ENCODE peak calls at places on chromosomes 3 and 15, in five cellular contexts. One of them, this sample, is unnamed.

GRCh38 chr3:149366031-149366430 is 11.4 kb downstream of the TM4SF1 start:
- DNase-seq in fibroblast of lung: no peak
- DNase-seq in CD8-positive, alpha-beta memory T cell: no peak
- DNase-seq in psoas muscle: no peak
- DNase-seq in pancreas: no peak
- DNase-seq in this sample: no peak

GRCh38 chr15:61318276-61318675 is 89.2 kb upstream of the RORA start:
- DNase-seq in psoas muscle: no peak
- DNase-seq in CD8-positive, alpha-beta memory T cell: no peak
- DNase-seq in pancreas: peak
- DNase-seq in fibroblast of lung: no peak
- DNase-seq in this sample: no peak

GRCh38 chr3:107525954-107526305 is 3.2 kb downstream of the BBX start:
- DNase-seq in pancreas: no peak
- DNase-seq in CD8-positive, alpha-beta memory T cell: no peak
- DNase-seq in fibroblast of lung: no peak
- DNase-seq in psoas muscle: no peak
- DNase-seq in this sample: no peak

GRCh38 chr3:37326144-37326543 is 151.8 kb upstream of the LRRFIP2 start:
- DNase-seq in psoas muscle: no peak
- DNase-seq in fibroblast of lung: no peak
- DNase-seq in CD8-positive, alpha-beta memory T cell: no peak
- DNase-seq in pancreas: no peak
- DNase-seq in this sample: no peak

GRCh38 chr3:123447749-123448502 is 964 bp downstream of the ADCY5 start:
- DNase-seq in pancreas: peak
- DNase-seq in CD8-positive, alpha-beta memory T cell: peak
- DNase-seq in fibroblast of lung: no peak
- DNase-seq in psoas muscle: peak
- DNase-seq in this sample: no peak

GRCh38 chr3:46943237-46944187 is 33.0 kb downstream of the CCDC12 start:
- DNase-seq in psoas muscle: no peak
- DNase-seq in CD8-positive, alpha-beta memory T cell: no peak
- DNase-seq in pancreas: peak
- DNase-seq in fibroblast of lung: no peak
- DNase-seq in this sample: no peak

GRCh38 chr3:195773956-195774537 is 37.7 kb downstream of the MUC4 start:
- DNase-seq in psoas muscle: no peak
- DNase-seq in pancreas: peak
- DNase-seq in CD8-positive, alpha-beta memory T cell: no peak
- DNase-seq in fibroblast of lung: no peak
- DNase-seq in this sample: no peak

GRCh38 chr3:56940331-56940730 is 120.1 kb upstream of the SPATA12 start:
- DNase-seq in CD8-positive, alpha-beta memory T cell: no peak
- DNase-seq in psoas muscle: no peak
- DNase-seq in pancreas: no peak
- DNase-seq in fibroblast of lung: no peak
- DNase-seq in this sample: no peak

GRCh38 chr3:50687916-50688315 is 13.2 kb downstream of the DOCK3 start:
- DNase-seq in fibroblast of lung: no peak
- DNase-seq in CD8-positive, alpha-beta memory T cell: no peak
- DNase-seq in pancreas: no peak
- DNase-seq in psoas muscle: no peak
- DNase-seq in this sample: no peak

GRCh38 chr15:39979606-39980005 is 45.7 kb downstream of the EIF2AK4 start:
- DNase-seq in fibroblast of lung: no peak
- DNase-seq in CD8-positive, alpha-beta memory T cell: no peak
- DNase-seq in pancreas: no peak
- DNase-seq in psoas muscle: no peak
- DNase-seq in this sample: no peak

GRCh38 chr3:156614642-156615511 is 59.5 kb upstream of the TIPARP start:
- DNase-seq in psoas muscle: no peak
- DNase-seq in CD8-positive, alpha-beta memory T cell: no peak
- DNase-seq in pancreas: no peak
- DNase-seq in fibroblast of lung: peak
- DNase-seq in this sample: no peak

GRCh38 chr3:13198480-13198879 is 125.3 kb upstream of the IQSEC1 start:
- DNase-seq in pancreas: no peak
- DNase-seq in CD8-positive, alpha-beta memory T cell: no peak
- DNase-seq in psoas muscle: no peak
- DNase-seq in fibroblast of lung: no peak
- DNase-seq in this sample: no peak

GRCh38 chr15:67998599-67999122 is 55.5 kb upstream of the PIAS1 start:
- DNase-seq in CD8-positive, alpha-beta memory T cell: no peak
- DNase-seq in psoas muscle: no peak
- DNase-seq in fibroblast of lung: peak
- DNase-seq in pancreas: peak
- DNase-seq in this sample: peak

GRCh38 chr3:170092907-170093306 is 55.1 kb downstream of the GPR160 start:
- DNase-seq in psoas muscle: no peak
- DNase-seq in fibroblast of lung: no peak
- DNase-seq in pancreas: no peak
- DNase-seq in CD8-positive, alpha-beta memory T cell: no peak
- DNase-seq in this sample: no peak

GRCh38 chr3:61053781-61054496 is 197.3 kb downstream of the FHIT start:
- DNase-seq in CD8-positive, alpha-beta memory T cell: no peak
- DNase-seq in fibroblast of lung: no peak
- DNase-seq in psoas muscle: no peak
- DNase-seq in pancreas: peak
- DNase-seq in this sample: peak

GRCh38 chr15:89367485-89368451 is 33.1 kb upstream of the POLG start:
- DNase-seq in pancreas: no peak
- DNase-seq in CD8-positive, alpha-beta memory T cell: no peak
- DNase-seq in psoas muscle: no peak
- DNase-seq in fibroblast of lung: no peak
- DNase-seq in this sample: no peak

GRCh38 chr15:43922021-43922420 is 95.2 kb downstream of the WDR76 start:
- DNase-seq in psoas muscle: no peak
- DNase-seq in pancreas: no peak
- DNase-seq in fibroblast of lung: peak
- DNase-seq in CD8-positive, alpha-beta memory T cell: no peak
- DNase-seq in this sample: peak

GRCh38 chr3:78079514-78079913 is 1039.6 kb downstream of the ROBO2 start:
- DNase-seq in psoas muscle: no peak
- DNase-seq in fibroblast of lung: no peak
- DNase-seq in CD8-positive, alpha-beta memory T cell: no peak
- DNase-seq in pancreas: no peak
- DNase-seq in this sample: no peak

GRCh38 chr3:151003024-151003771 is 30.7 kb upstream of the CLRN1 start:
- DNase-seq in CD8-positive, alpha-beta memory T cell: no peak
- DNase-seq in fibroblast of lung: peak
- DNase-seq in pancreas: no peak
- DNase-seq in psoas muscle: no peak
- DNase-seq in this sample: no peak

GRCh38 chr3:82055792-82056191 is 294.3 kb upstream of the GBE1 start:
- DNase-seq in psoas muscle: no peak
- DNase-seq in fibroblast of lung: peak
- DNase-seq in pancreas: no peak
- DNase-seq in CD8-positive, alpha-beta memory T cell: no peak
- DNase-seq in this sample: no peak

GRCh38 chr3:195870442-195870841 is 37.9 kb downstream of the TNK2 start:
- DNase-seq in psoas muscle: peak
- DNase-seq in fibroblast of lung: no peak
- DNase-seq in CD8-positive, alpha-beta memory T cell: no peak
- DNase-seq in pancreas: no peak
- DNase-seq in this sample: peak

GRCh38 chr15:31389576-31389975 is 62.9 kb downstream of the KLF13 start:
- DNase-seq in fibroblast of lung: no peak
- DNase-seq in CD8-positive, alpha-beta memory T cell: no peak
- DNase-seq in pancreas: no peak
- DNase-seq in psoas muscle: no peak
- DNase-seq in this sample: no peak

GRCh38 chr3:118544458-118544857 is 490.2 kb downstream of the IGSF11 start:
- DNase-seq in CD8-positive, alpha-beta memory T cell: no peak
- DNase-seq in fibroblast of lung: peak
- DNase-seq in pancreas: no peak
- DNase-seq in psoas muscle: no peak
- DNase-seq in this sample: peak

GRCh38 chr3:57918123-57918837 is 89.9 kb upstream of the FLNB start:
- DNase-seq in psoas muscle: no peak
- DNase-seq in fibroblast of lung: peak
- DNase-seq in pancreas: no peak
- DNase-seq in CD8-positive, alpha-beta memory T cell: no peak
- DNase-seq in this sample: peak

GRCh38 chr3:94004301-94004910 is 24.0 kb downstream of the STX19 start:
- DNase-seq in pancreas: no peak
- DNase-seq in CD8-positive, alpha-beta memory T cell: peak
- DNase-seq in psoas muscle: no peak
- DNase-seq in fibroblast of lung: peak
- DNase-seq in this sample: peak

GRCh38 chr15:77614251-77614806 is 18.4 kb downstream of the LINGO1 start:
- DNase-seq in CD8-positive, alpha-beta memory T cell: no peak
- DNase-seq in pancreas: no peak
- DNase-seq in fibroblast of lung: no peak
- DNase-seq in psoas muscle: no peak
- DNase-seq in this sample: no peak

GRCh38 chr15:24772709-24773373 is 97.3 kb downstream of the NPAP1 start:
- DNase-seq in CD8-positive, alpha-beta memory T cell: peak
- DNase-seq in fibroblast of lung: peak
- DNase-seq in pancreas: peak
- DNase-seq in psoas muscle: peak
- DNase-seq in this sample: peak

GRCh38 chr3:156723182-156723619 is 48.8 kb downstream of the TIPARP start:
- DNase-seq in fibroblast of lung: no peak
- DNase-seq in pancreas: no peak
- DNase-seq in psoas muscle: no peak
- DNase-seq in CD8-positive, alpha-beta memory T cell: no peak
- DNase-seq in this sample: no peak

GRCh38 chr15:70439880-70440279 is 323.5 kb downstream of the UACA start:
- DNase-seq in psoas muscle: no peak
- DNase-seq in fibroblast of lung: no peak
- DNase-seq in pancreas: no peak
- DNase-seq in CD8-positive, alpha-beta memory T cell: no peak
- DNase-seq in this sample: no peak

GRCh38 chr3:171776411-171776810 is 33.9 kb downstream of the PLD1 start:
- DNase-seq in fibroblast of lung: no peak
- DNase-seq in psoas muscle: no peak
- DNase-seq in CD8-positive, alpha-beta memory T cell: no peak
- DNase-seq in pancreas: no peak
- DNase-seq in this sample: no peak

GRCh38 chr3:132448211-132448961 is 31.1 kb downstream of the DNAJC13 start:
- DNase-seq in pancreas: no peak
- DNase-seq in fibroblast of lung: peak
- DNase-seq in psoas muscle: no peak
- DNase-seq in CD8-positive, alpha-beta memory T cell: no peak
- DNase-seq in this sample: no peak

GRCh38 chr3:53142986-53143385 is 12.8 kb upstream of the RFT1 start:
- DNase-seq in pancreas: no peak
- DNase-seq in CD8-positive, alpha-beta memory T cell: no peak
- DNase-seq in psoas muscle: no peak
- DNase-seq in fibroblast of lung: no peak
- DNase-seq in this sample: no peak

GRCh38 chr3:52068055-52068704 is 11.8 kb upstream of the DUSP7 start:
- DNase-seq in pancreas: no peak
- DNase-seq in psoas muscle: no peak
- DNase-seq in fibroblast of lung: peak
- DNase-seq in CD8-positive, alpha-beta memory T cell: no peak
- DNase-seq in this sample: no peak

GRCh38 chr3:50371133-50371670 is 11.9 kb upstream of the TMEM115 start:
- DNase-seq in CD8-positive, alpha-beta memory T cell: no peak
- DNase-seq in psoas muscle: no peak
- DNase-seq in pancreas: no peak
- DNase-seq in fibroblast of lung: peak
- DNase-seq in this sample: no peak

GRCh38 chr15:74172751-74173544 is 562 bp upstream of the ISLR start:
- DNase-seq in psoas muscle: peak
- DNase-seq in CD8-positive, alpha-beta memory T cell: no peak
- DNase-seq in pancreas: no peak
- DNase-seq in fibroblast of lung: peak
- DNase-seq in this sample: no peak

GRCh38 chr3:133237380-133237779 is 162.5 kb upstream of the BFSP2 start:
- DNase-seq in pancreas: no peak
- DNase-seq in CD8-positive, alpha-beta memory T cell: no peak
- DNase-seq in fibroblast of lung: no peak
- DNase-seq in psoas muscle: no peak
- DNase-seq in this sample: no peak

GRCh38 chr15:101637549-101638318 is 14.4 kb downstream of the TM2D3 start:
- DNase-seq in pancreas: no peak
- DNase-seq in psoas muscle: no peak
- DNase-seq in CD8-positive, alpha-beta memory T cell: no peak
- DNase-seq in fibroblast of lung: peak
- DNase-seq in this sample: peak

GRCh38 chr3:16992198-16992597 is 107.4 kb downstream of the PLCL2 start:
- DNase-seq in pancreas: no peak
- DNase-seq in psoas muscle: no peak
- DNase-seq in fibroblast of lung: no peak
- DNase-seq in CD8-positive, alpha-beta memory T cell: no peak
- DNase-seq in this sample: no peak
- H3K27ac ChIP-seq in pancreas: no peak
- H3K27ac ChIP-seq in psoas muscle: no peak
- H3K27ac ChIP-seq in fibroblast of lung: no peak
- H3K27ac ChIP-seq in CD8-positive, alpha-beta memory T cell: no peak
- H3K27ac ChIP-seq in this sample: no peak

GRCh38 chr3:22450785-22451400 is 699.9 kb upstream of the ZNF385D start:
- DNase-seq in fibroblast of lung: peak
- DNase-seq in CD8-positive, alpha-beta memory T cell: no peak
- DNase-seq in pancreas: no peak
- DNase-seq in psoas muscle: no peak
- DNase-seq in this sample: no peak
- H3K27ac ChIP-seq in fibroblast of lung: no peak
- H3K27ac ChIP-seq in CD8-positive, alpha-beta memory T cell: no peak
- H3K27ac ChIP-seq in pancreas: no peak
- H3K27ac ChIP-seq in psoas muscle: no peak
- H3K27ac ChIP-seq in this sample: no peak

GRCh38 chr3:197811343-197811742 is 20.3 kb downstream of the LRCH3 start:
- DNase-seq in pancreas: no peak
- DNase-seq in fibroblast of lung: peak
- DNase-seq in psoas muscle: no peak
- DNase-seq in CD8-positive, alpha-beta memory T cell: no peak
- DNase-seq in this sample: no peak
- H3K27ac ChIP-seq in pancreas: no peak
- H3K27ac ChIP-seq in fibroblast of lung: no peak
- H3K27ac ChIP-seq in psoas muscle: no peak
- H3K27ac ChIP-seq in CD8-positive, alpha-beta memory T cell: no peak
- H3K27ac ChIP-seq in this sample: no peak

DNA sequence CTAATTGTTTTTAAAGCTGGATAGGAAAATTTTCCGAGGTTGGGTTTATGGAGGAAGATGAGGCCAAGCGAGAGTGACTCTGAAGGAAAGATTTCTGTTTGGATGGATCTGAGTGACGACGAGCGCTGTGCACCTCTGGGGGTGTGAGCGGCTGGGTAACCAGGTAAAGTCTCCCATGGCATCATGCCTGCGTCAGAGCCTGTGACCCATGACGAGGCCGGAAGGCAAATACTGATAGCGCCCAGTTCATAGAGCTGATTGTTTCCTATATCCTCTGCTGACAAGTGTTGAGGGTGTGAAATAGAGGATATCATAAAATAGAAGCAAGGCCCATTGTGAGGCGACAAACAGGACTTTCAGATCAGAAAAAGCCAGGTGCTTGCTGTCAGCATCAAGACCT is 33.7 kb upstream of the MAGEF1 start:
- DNase-seq in fibroblast of lung: no peak
- DNase-seq in pancreas: peak
- DNase-seq in CD8-positive, alpha-beta memory T cell: no peak
- DNase-seq in psoas muscle: no peak
- DNase-seq in this sample: no peak
- H3K27ac ChIP-seq in fibroblast of lung: no peak
- H3K27ac ChIP-seq in pancreas: no peak
- H3K27ac ChIP-seq in CD8-positive, alpha-beta memory T cell: no peak
- H3K27ac ChIP-seq in psoas muscle: no peak
- H3K27ac ChIP-seq in this sample: no peak